ENCODE peak calls at places on chromosomes 11 and 22, in four cellular contexts. E, W, Z and F are unnamed samples.

GRCh38 chr11:116887909-116888556 is 50.6 kb upstream of the APOA1 start:
- DNase-seq in E (no peak), Z (no peak), W (peak; percentile 67), F (no peak)

GRCh38 chr11:67641302-67642147 is 2.0 kb upstream of the TBX10 start:
- DNase-seq in W (no peak), E (no peak), Z (no peak), F (no peak)

GRCh38 chr11:70603756-70604211 is 205.5 kb downstream of the CTTN start:
- DNase-seq in E (no peak), Z (peak; percentile 14), W (no peak), F (peak; percentile 44)

GRCh38 chr11:69922596-69923111 is 103.4 kb upstream of the FGF3 start:
- DNase-seq in Z (no peak), W (no peak), E (no peak), F (no peak)

GRCh38 chr11:16832193-16832539 is 93.7 kb downstream of the C11orf58 start:
- DNase-seq in Z (no peak), E (no peak), W (no peak), F (no peak)

GRCh38 chr11:87012089-87012488 is 25.6 kb upstream of the TMEM135 start:
- DNase-seq in E (no peak), Z (no peak), W (no peak), F (no peak)

GRCh38 chr11:62552931-62553838 is 6.6 kb upstream of the AHNAK start:
- DNase-seq in Z (no peak), E (peak; percentile 97), W (peak; percentile 96), F (no peak)

GRCh38 chr11:102680945-102681344 is 24.6 kb downstream of the MMP27 start:
- DNase-seq in E (peak; percentile 62), W (peak; percentile 3), Z (no peak), F (no peak)

GRCh38 chr11:99513368-99513767 is 492.6 kb downstream of the CNTN5 start:
- DNase-seq in Z (no peak), W (peak; percentile 12), E (no peak), F (no peak)

GRCh38 chr22:19143967-19144400 is 467 bp downstream of the ESS2 start:
- DNase-seq in E (no peak), Z (peak; percentile 40), W (peak; percentile 12), F (no peak)

GRCh38 chr11:70670684-70671034 is 272.3 kb downstream of the CTTN start:
- DNase-seq in Z (no peak), W (no peak), E (no peak), F (no peak)

GRCh38 chr22:33240901-33241300 is 182.7 kb upstream of the SYN3 start:
- DNase-seq in W (no peak), Z (no peak), E (peak; percentile 40), F (no peak)

GRCh38 chr11:121311373-121311772 is 18.8 kb downstream of the SC5D start:
- DNase-seq in W (no peak), E (no peak), Z (no peak), F (no peak)

GRCh38 chr11:78216021-78216420 is 27.3 kb downstream of the USP35 start:
- DNase-seq in E (no peak), Z (no peak), W (no peak), F (no peak)

GRCh38 chr11:124776865-124777645 is 15.0 kb upstream of the ESAM start:
- DNase-seq in Z (no peak), W (no peak), E (no peak), F (no peak)

GRCh38 chr11:1445741-1446445 is 40.7 kb downstream of the MOB2 start:
- DNase-seq in Z (no peak), E (no peak), W (no peak), F (no peak)

GRCh38 chr11:62680825-62681240 is 2.0 kb upstream of the UBXN1 start:
- DNase-seq in E (peak; percentile 95), Z (peak; percentile 69), W (peak; percentile 70), F (no peak)

GRCh38 chr11:394034-394857 is at the start of gene PKP3:
- DNase-seq in E (peak; percentile 72), Z (no peak), W (peak; percentile 45), F (no peak)

GRCh38 chr11:64609436-64610047 is 18.5 kb downstream of the SLC22A12 start:
- DNase-seq in W (no peak), Z (no peak), E (peak; percentile 17), F (no peak)

GRCh38 chr11:128862913-128863660 is 4.0 kb downstream of the KCNJ1 start:
- DNase-seq in W (peak; percentile 61), Z (no peak), E (peak; percentile 55), F (no peak)

GRCh38 chr11:10622957-10623787 is 54.7 kb upstream of the LYVE1 start:
- DNase-seq in Z (peak; percentile 44), E (no peak), W (no peak), F (no peak)

GRCh38 chr11:92875473-92875872 is 94.0 kb upstream of the MTNR1B start:
- DNase-seq in W (no peak), E (no peak), Z (no peak), F (no peak)

GRCh38 chr11:16825091-16825490 is 86.6 kb downstream of the C11orf58 start:
- DNase-seq in Z (peak; percentile 8), E (no peak), W (no peak), F (no peak)

GRCh38 chr22:17086750-17087149 is 1.9 kb downstream of the IL17RA start:
- DNase-seq in E (no peak), W (no peak), Z (no peak), F (no peak)

GRCh38 chr22:22604326-22605073 is 39.9 kb upstream of the GGTLC2 start:
- DNase-seq in W (no peak), Z (peak; percentile 10), E (no peak), F (no peak)

GRCh38 chr11:8356731-8357504 is 93.2 kb upstream of the LMO1 start:
- DNase-seq in W (peak; percentile 22), Z (no peak), E (peak; percentile 15), F (no peak)

GRCh38 chr11:112226062-112226921 is at the start of gene PTS:
- DNase-seq in W (peak; percentile 77), Z (peak; percentile 95), E (peak; percentile 85), F (peak; percentile 72)

GRCh38 chr22:35324067-35324466 is 24.4 kb downstream of the TOM1 start:
- DNase-seq in Z (no peak), W (no peak), E (no peak), F (no peak)

GRCh38 chr11:112961751-112962747 is 829 bp downstream of the NCAM1 start:
- DNase-seq in E (no peak), W (no peak), Z (no peak), F (peak; percentile 20)

GRCh38 chr22:37607010-37607911 is 1.4 kb upstream of the GGA1 start:
- DNase-seq in W (no peak), E (peak; percentile 46), Z (peak; percentile 91), F (peak; percentile 51)

GRCh38 chr11:62612366-62613274 is at the start of the genes EML3 and ROM1:
- DNase-seq in W (peak; percentile 48), Z (peak; percentile 94), E (peak; percentile 87), F (peak; percentile 41)